ENCODE peak calls at places on chromosomes 3 and 15, in seven cellular contexts. W, X, S, P, B, A and O are unnamed samples.

GRCh38 chr3:31918179-31919165 is 62.6 kb downstream of the OSBPL10 start:
- DNase-seq in W (no peak), X (no peak), S (no peak), P (no peak), B (peak), A (no peak), O (no peak)

GRCh38 chr3:17967953-17968352 is 225.5 kb upstream of the TBC1D5 start:
- DNase-seq in W (no peak), X (no peak), S (no peak), P (no peak), B (peak), A (no peak), O (no peak)

GRCh38 chr3:49295489-49296058 is 18.5 kb upstream of the C3orf62 start:
- DNase-seq in W (peak), X (peak), S (no peak), P (no peak), B (peak), A (peak), O (peak)

GRCh38 chr15:69804786-69805185 is 292.9 kb downstream of the TLE3 start:
- DNase-seq in W (no peak), X (no peak), S (no peak), P (no peak), B (no peak), A (no peak), O (no peak)

GRCh38 chr3:152375546-152375945 is 106.8 kb downstream of the MBNL1 start:
- DNase-seq in W (no peak), X (no peak), S (no peak), P (no peak), B (no peak), A (no peak), O (no peak)

GRCh38 chr15:99053380-99054024 is 45.9 kb upstream of the PGPEP1L start:
- DNase-seq in W (no peak), X (no peak), S (no peak), P (no peak), B (no peak), A (no peak), O (no peak)

GRCh38 chr3:15476378-15476777 is 45.1 kb downstream of the COLQ start:
- DNase-seq in W (no peak), X (no peak), S (no peak), P (no peak), B (no peak), A (no peak), O (no peak)

GRCh38 chr3:59513570-59513969 is 463.7 kb upstream of the CFAP20DC start:
- DNase-seq in W (no peak), X (no peak), S (no peak), P (no peak), B (no peak), A (no peak), O (no peak)

GRCh38 chr3:72193768-72194463 is 409.0 kb upstream of the PROK2 start:
- DNase-seq in W (no peak), X (no peak), S (no peak), P (no peak), B (no peak), A (no peak), O (no peak)

GRCh38 chr15:99099661-99100060 is 5.2 kb upstream of the SYNM start:
- DNase-seq in W (no peak), X (no peak), S (no peak), P (no peak), B (no peak), A (no peak), O (no peak)

GRCh38 chr15:81303241-81304225 is 20.4 kb downstream of the STARD5 start:
- DNase-seq in W (no peak), X (no peak), S (no peak), P (no peak), B (no peak), A (no peak), O (no peak)

GRCh38 chr3:57805674-57806073 is 49.6 kb downstream of the SLMAP start:
- DNase-seq in W (no peak), X (no peak), S (peak), P (no peak), B (no peak), A (no peak), O (peak)